ENCODE peak calls at places on chromosomes 7 and 10, in four cellular contexts. One of them, this sample, is unnamed.

GRCh38 chr7:25308246-25308645 is 80.0 kb upstream of the NPVF start:
- DNase-seq in K562: no peak
- DNase-seq in SK-N-SH: no peak
- DNase-seq in HepG2: no peak
- DNase-seq in this sample: no peak

GRCh38 chr7:100483728-100484635 is at the start of gene NYAP1:
- DNase-seq in K562: peak; percentile 90
- DNase-seq in SK-N-SH: peak; percentile 97
- DNase-seq in HepG2: no peak
- DNase-seq in this sample: no peak

GRCh38 chr7:42572561-42572960 is 335.6 kb upstream of the GLI3 start:
- DNase-seq in K562: no peak
- DNase-seq in SK-N-SH: no peak
- DNase-seq in HepG2: no peak
- DNase-seq in this sample: no peak

GRCh38 chr10:71965623-71966022 is 1.4 kb downstream of the CHST3 start:
- DNase-seq in K562: no peak
- DNase-seq in SK-N-SH: peak; percentile 26
- DNase-seq in HepG2: no peak
- DNase-seq in this sample: no peak

GRCh38 chr10:14671383-14671782 is 103.3 kb downstream of the FAM107B start:
- DNase-seq in K562: no peak
- DNase-seq in SK-N-SH: no peak
- DNase-seq in HepG2: no peak
- DNase-seq in this sample: no peak

GRCh38 chr10:25902002-25902401 is 32.0 kb upstream of the MYO3A start:
- DNase-seq in K562: no peak
- DNase-seq in SK-N-SH: no peak
- DNase-seq in HepG2: no peak
- DNase-seq in this sample: no peak

GRCh38 chr10:46543379-46544014 is 13.0 kb downstream of the GPRIN2 start:
- DNase-seq in K562: no peak
- DNase-seq in SK-N-SH: peak; percentile 31
- DNase-seq in HepG2: no peak
- DNase-seq in this sample: no peak

GRCh38 chr7:19747740-19748339 is 25.6 kb downstream of the TMEM196 start:
- DNase-seq in K562: peak; percentile 28
- DNase-seq in SK-N-SH: peak; percentile 47
- DNase-seq in HepG2: peak; percentile 32
- DNase-seq in this sample: peak; percentile 58

GRCh38 chr10:3754727-3755439 is 30.1 kb downstream of the KLF6 start:
- DNase-seq in K562: peak; percentile 42
- DNase-seq in SK-N-SH: no peak
- DNase-seq in HepG2: peak; percentile 60
- DNase-seq in this sample: no peak

GRCh38 chr7:100546129-100546867 is 7.3 kb downstream of the AGFG2 start:
- DNase-seq in K562: no peak
- DNase-seq in SK-N-SH: no peak
- DNase-seq in HepG2: peak; percentile 96
- DNase-seq in this sample: no peak

GRCh38 chr10:133201151-133201947 is 28.7 kb upstream of the UTF1 start:
- DNase-seq in K562: no peak
- DNase-seq in SK-N-SH: no peak
- DNase-seq in HepG2: no peak
- DNase-seq in this sample: no peak

GRCh38 chr10:133199992-133200611 is 29.9 kb upstream of the UTF1 start:
- DNase-seq in K562: peak; percentile 30
- DNase-seq in SK-N-SH: no peak
- DNase-seq in HepG2: no peak
- DNase-seq in this sample: no peak

GRCh38 chr10:133201948-133202725 is 27.9 kb upstream of the UTF1 start:
- DNase-seq in K562: no peak
- DNase-seq in SK-N-SH: no peak
- DNase-seq in HepG2: no peak
- DNase-seq in this sample: no peak

GRCh38 chr10:133199488-133199885 is 30.5 kb upstream of the UTF1 start:
- DNase-seq in K562: no peak
- DNase-seq in SK-N-SH: no peak
- DNase-seq in HepG2: no peak
- DNase-seq in this sample: no peak

DNA sequence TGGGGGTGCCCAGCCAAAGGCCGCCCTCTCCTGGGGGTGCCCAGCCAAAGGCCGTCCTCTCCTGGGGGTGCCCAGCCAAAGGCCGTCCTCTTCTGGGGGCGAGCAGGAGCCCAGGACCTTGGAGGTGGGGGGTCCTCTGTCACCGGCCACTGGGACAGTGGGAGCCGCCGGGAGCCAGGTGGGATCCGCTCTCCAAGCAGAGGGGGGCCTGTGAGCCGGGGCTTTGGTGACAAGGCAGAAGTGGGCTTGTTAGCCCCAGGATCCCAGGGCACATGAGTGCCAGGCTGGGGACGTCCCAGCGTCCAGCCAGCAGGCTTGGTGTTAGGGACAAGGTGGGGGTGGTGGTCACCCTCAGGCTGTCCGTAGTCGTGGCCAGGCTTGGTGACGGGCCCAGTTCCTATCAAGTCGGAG is 29.4 kb upstream of the UTF1 start:
- DNase-seq in K562: no peak
- DNase-seq in SK-N-SH: no peak
- DNase-seq in HepG2: no peak
- DNase-seq in this sample: no peak
- TF ChIP-seq YY1 in K562: no peak
- TF ChIP-seq YY1 in SK-N-SH: no peak
- TF ChIP-seq YY1 in HepG2: no peak
- TF ChIP-seq YY1 in this sample: no peak

DNA sequence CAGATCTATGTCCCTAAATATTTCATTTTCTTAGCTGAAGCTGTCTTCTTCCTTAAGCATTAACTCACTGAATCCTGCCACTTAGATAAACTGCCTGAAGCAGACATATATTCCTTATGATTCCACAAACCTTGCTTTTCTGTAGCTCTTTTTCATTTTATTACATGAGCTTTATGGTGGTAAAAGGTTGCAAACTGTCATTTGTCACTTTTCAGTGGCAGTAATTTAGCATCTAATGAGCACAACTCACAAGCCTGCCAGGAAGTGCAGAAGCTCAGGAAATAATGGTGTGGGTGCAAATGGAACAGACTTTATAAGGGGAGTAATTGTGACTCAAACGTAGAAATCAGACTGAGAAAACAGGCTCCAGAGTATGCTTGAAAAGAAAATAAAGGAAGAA is 217.2 kb downstream of the XPNPEP1 start:
- DNase-seq in K562: no peak
- DNase-seq in SK-N-SH: no peak
- DNase-seq in HepG2: no peak
- DNase-seq in this sample: no peak
- H3K9ac ChIP-seq in K562: no peak overlapping the region
- H3K9ac ChIP-seq in SK-N-SH: no peak overlapping the region
- H3K9ac ChIP-seq in HepG2: no peak overlapping the region
- H3K9ac ChIP-seq in this sample: no peak overlapping the region

DNA sequence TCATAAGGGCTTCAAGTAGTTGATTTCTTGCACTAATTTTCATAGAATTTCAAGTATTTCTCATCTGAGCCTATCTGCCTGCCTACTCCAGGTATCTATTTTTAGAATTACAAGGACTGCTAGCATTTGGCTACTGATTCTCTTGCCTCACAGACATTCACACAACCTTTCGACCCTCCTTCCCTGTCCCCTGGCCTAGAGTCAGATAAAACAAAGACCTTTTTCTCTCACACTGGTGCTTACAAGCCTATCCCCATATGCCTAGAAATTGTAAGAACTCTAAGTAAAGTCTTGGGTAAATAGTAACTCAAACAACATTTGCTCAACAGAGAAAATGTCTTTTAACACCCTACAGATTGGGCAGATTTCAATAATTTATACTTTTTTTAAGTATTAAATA is 6.3 kb downstream of the GPAM start:
- DNase-seq in K562: no peak
- DNase-seq in SK-N-SH: no peak
- DNase-seq in HepG2: peak; percentile 92
- DNase-seq in this sample: no peak
- TF ChIP-seq YY1 in K562: no peak
- TF ChIP-seq YY1 in SK-N-SH: no peak
- TF ChIP-seq YY1 in HepG2: no peak
- TF ChIP-seq YY1 in this sample: no peak

GRCh38 chr7:27168265-27168947 is 3.1 kb upstream of the HOXA9 start:
- DNase-seq in K562: no peak
- DNase-seq in SK-N-SH: peak; percentile 55
- DNase-seq in HepG2: no peak
- DNase-seq in this sample: no peak
- H3K9ac ChIP-seq in K562: no peak overlapping the region
- H3K9ac ChIP-seq in SK-N-SH: no peak overlapping the region
- H3K9ac ChIP-seq in HepG2: no peak overlapping the region
- H3K9ac ChIP-seq in this sample: no peak overlapping the region

GRCh38 chr7:116984917-116985316 is 31.6 kb downstream of the ST7 start:
- DNase-seq in K562: peak; percentile 58
- DNase-seq in SK-N-SH: peak; percentile 52
- DNase-seq in HepG2: peak; percentile 27
- DNase-seq in this sample: no peak
- TF ChIP-seq YY1 in K562: no peak
- TF ChIP-seq YY1 in SK-N-SH: no peak
- TF ChIP-seq YY1 in HepG2: no peak
- TF ChIP-seq YY1 in this sample: no peak

DNA sequence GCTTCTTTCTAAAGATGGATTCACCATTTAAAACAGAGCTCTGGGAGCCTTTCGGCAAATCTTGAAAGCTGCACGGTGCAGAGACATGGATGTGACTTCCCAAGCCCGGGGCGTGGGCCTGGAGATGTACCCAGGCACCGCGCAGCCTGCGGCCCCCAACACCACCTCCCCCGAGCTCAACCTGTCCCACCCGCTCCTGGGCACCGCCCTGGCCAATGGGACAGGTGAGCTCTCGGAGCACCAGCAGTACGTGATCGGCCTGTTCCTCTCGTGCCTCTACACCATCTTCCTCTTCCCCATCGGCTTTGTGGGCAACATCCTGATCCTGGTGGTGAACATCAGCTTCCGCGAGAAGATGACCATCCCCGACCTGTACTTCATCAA is 3.7 kb downstream of the GPER1 start:
- DNase-seq in K562: no peak
- DNase-seq in SK-N-SH: no peak
- DNase-seq in HepG2: no peak
- DNase-seq in this sample: no peak
- H3K9ac ChIP-seq in K562: no peak overlapping the region
- H3K9ac ChIP-seq in SK-N-SH: no peak overlapping the region
- H3K9ac ChIP-seq in HepG2: no peak overlapping the region
- H3K9ac ChIP-seq in this sample: no peak overlapping the region

DNA sequence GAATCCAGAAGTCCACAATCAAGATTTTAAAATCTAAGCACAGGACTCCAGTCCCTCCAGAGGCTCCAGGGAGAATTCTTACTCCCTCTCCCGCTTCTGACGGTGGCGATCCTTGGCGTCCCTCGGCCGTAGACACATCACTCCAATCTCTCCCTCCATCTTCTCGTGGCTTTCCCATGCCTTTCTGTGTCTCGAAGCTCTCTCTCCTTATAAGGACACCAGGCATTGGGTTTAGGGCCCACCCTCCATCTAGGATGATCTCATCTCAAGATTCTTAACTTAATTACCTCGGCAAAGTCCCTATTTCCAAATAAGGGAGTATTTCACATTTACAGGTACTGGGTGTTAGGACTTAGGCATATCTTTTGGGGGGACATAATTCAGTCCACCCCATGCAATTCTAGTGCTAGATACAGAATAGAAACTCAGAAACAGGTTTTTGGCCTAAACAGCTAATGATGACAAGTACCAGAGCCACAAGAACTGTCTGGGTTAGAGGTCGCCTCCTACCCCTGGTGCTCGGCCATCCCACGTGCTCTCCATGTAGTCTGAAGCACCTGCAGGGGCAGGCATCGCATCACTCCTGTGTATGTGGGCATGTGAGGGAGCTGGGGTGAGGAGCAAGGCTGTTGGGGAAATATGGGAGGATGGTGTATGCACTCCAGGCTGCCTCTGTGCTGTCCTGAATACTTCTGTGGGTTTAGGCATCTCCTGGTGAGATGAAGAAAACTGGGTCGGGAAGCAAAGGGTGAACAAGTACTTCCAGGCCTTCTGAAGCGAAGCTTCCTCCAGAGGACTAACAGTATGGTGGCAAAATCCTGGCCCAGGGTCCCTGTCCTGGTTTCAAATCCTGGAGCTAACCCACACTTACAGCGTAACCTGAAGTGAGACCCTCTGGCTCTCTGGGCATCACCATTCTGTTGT is 298.3 kb upstream of the ZMIZ1 start:
- DNase-seq in K562: no peak
- DNase-seq in SK-N-SH: no peak
- DNase-seq in HepG2: no peak
- DNase-seq in this sample: no peak
- TF ChIP-seq YY1 in K562: no peak
- TF ChIP-seq YY1 in SK-N-SH: no peak
- TF ChIP-seq YY1 in HepG2: no peak
- TF ChIP-seq YY1 in this sample: no peak

DNA sequence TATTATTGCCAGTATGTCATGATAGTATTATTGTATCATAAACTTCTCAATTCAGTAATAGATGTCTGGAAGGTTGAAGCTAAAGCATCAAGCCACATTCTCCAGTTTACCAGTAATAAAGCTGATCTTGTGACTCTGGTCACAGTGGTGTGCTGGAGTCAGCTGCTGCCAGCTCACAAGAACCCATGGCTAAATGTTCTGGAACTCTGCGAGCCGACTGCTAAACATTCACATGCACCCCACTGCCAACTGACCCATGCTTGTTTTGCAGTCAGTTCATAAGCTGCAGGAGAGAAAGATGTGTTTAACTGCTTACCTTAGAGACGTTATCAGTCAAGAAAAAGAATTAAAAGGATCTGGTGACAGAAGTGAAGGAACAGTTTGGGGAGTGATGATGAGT is 5.9 kb upstream of the DNTT start:
- DNase-seq in K562: no peak
- DNase-seq in SK-N-SH: no peak
- DNase-seq in HepG2: no peak
- DNase-seq in this sample: no peak
- H3K9ac ChIP-seq in K562: no peak overlapping the region
- H3K9ac ChIP-seq in SK-N-SH: no peak overlapping the region
- H3K9ac ChIP-seq in HepG2: no peak overlapping the region
- H3K9ac ChIP-seq in this sample: no peak overlapping the region